ENCODE peak calls at places on chromosomes 16 and 17, in nine cellular contexts. W, N, K, Y, E, O, I, F and Z are unnamed samples.

GRCh38 chr16:1456951-1457350 is 12.6 kb upstream of the CCDC154 start:
- DNase-seq in W (no peak), N (no peak), K (no peak), Y (no peak), E (no peak), O (no peak), I (no peak), F (no peak), Z (no peak)

GRCh38 chr16:55836158-55836611 is 3.3 kb upstream of the CES1 start:
- DNase-seq in W (no peak), N (no peak), K (no peak), Y (no peak), E (no peak), O (no peak), I (no peak), F (no peak), Z (peak; percentile 33)

GRCh38 chr17:43406676-43407645 is 8.2 kb downstream of the ARL4D start:
- DNase-seq in W (no peak), N (no peak), K (no peak), Y (no peak), E (no peak), O (no peak), I (no peak), F (peak; percentile 72), Z (no peak)

GRCh38 chr17:83183951-83184506 is 104.6 kb downstream of the METRNL start:
- DNase-seq in W (peak; percentile 80), N (peak; percentile 13), K (no peak), Y (no peak), E (no peak), O (no peak), I (peak; percentile 18), F (no peak), Z (no peak)

GRCh38 chr16:27315333-27316037 is 1.7 kb downstream of the IL4R start:
- DNase-seq in W (peak; percentile 91), N (peak; percentile 77), K (peak; percentile 52), Y (no peak), E (peak; percentile 67), O (no peak), I (peak; percentile 44), F (peak; percentile 51), Z (peak; percentile 51)

GRCh38 chr17:35799942-35800341 is 4.5 kb upstream of the MMP28 start:
- DNase-seq in W (no peak), N (no peak), K (peak; percentile 45), Y (no peak), E (no peak), O (no peak), I (peak; percentile 88), F (peak; percentile 87), Z (no peak)

GRCh38 chr17:38879878-38880727 is 10.2 kb downstream of the LASP1 start:
- DNase-seq in W (no peak), N (peak; percentile 67), K (peak; percentile 82), Y (no peak), E (no peak), O (no peak), I (no peak), F (peak; percentile 95), Z (peak; percentile 26)

GRCh38 chr16:5064915-5065314 is 841 bp downstream of the C16orf89 start:
- DNase-seq in W (no peak), N (no peak), K (no peak), Y (no peak), E (no peak), O (no peak), I (no peak), F (no peak), Z (no peak)

GRCh38 chr17:1730345-1731193 is 6.1 kb downstream of the WDR81 start:
- DNase-seq in W (no peak), N (no peak), K (peak; percentile 41), Y (no peak), E (no peak), O (no peak), I (peak; percentile 86), F (peak; percentile 89), Z (peak; percentile 44)

GRCh38 chr17:75084039-75084660 is 3.6 kb upstream of the SLC16A5 start:
- DNase-seq in W (no peak), N (peak; percentile 37), K (no peak), Y (no peak), E (no peak), O (no peak), I (no peak), F (no peak), Z (no peak)

GRCh38 chr17:30969989-30970680 is 704 bp upstream of the RNF135 start:
- DNase-seq in W (peak; percentile 43), N (peak; percentile 32), K (no peak), Y (no peak), E (no peak), O (no peak), I (no peak), F (peak; percentile 14), Z (no peak)

GRCh38 chr17:61414141-61414935 is 14.7 kb downstream of the TBX2 start:
- DNase-seq in W (peak; percentile 85), N (no peak), K (no peak), Y (no peak), E (no peak), O (no peak), I (peak; percentile 17), F (no peak), Z (no peak)

GRCh38 chr17:38742431-38743308 is 5.5 kb downstream of the PCGF2 start:
- DNase-seq in W (no peak), N (no peak), K (no peak), Y (peak; percentile 93), E (no peak), O (no peak), I (no peak), F (peak; percentile 77), Z (peak; percentile 17)

GRCh38 chr17:59378621-59379194 is 47.3 kb downstream of the YPEL2 start:
- DNase-seq in W (no peak), N (no peak), K (no peak), Y (no peak), E (no peak), O (no peak), I (no peak), F (peak; percentile 94), Z (no peak)

GRCh38 chr17:11880714-11881113 is 116.6 kb downstream of the ZNF18 start:
- DNase-seq in W (no peak), N (no peak), K (no peak), Y (no peak), E (no peak), O (no peak), I (no peak), F (no peak), Z (no peak)

GRCh38 chr17:45139533-45139920 is 4.0 kb downstream of the ACBD4 start:
- DNase-seq in W (no peak), N (no peak), K (no peak), Y (no peak), E (no peak), O (no peak), I (no peak), F (no peak), Z (no peak)

GRCh38 chr16:3444032-3444388 is 530 bp downstream of the NAA60 start:
- DNase-seq in W (no peak), N (peak; percentile 64), K (peak; percentile 32), Y (no peak), E (peak; percentile 48), O (no peak), I (no peak), F (peak; percentile 73), Z (peak; percentile 37)

GRCh38 chr17:34902761-34903325 is 58.4 kb downstream of the CCT6B start:
- DNase-seq in W (no peak), N (no peak), K (no peak), Y (no peak), E (no peak), O (no peak), I (no peak), F (no peak), Z (no peak)

GRCh38 chr17:1146551-1147265 is 33.1 kb downstream of the ABR start:
- DNase-seq in W (no peak), N (no peak), K (no peak), Y (no peak), E (no peak), O (no peak), I (no peak), F (no peak), Z (no peak)

GRCh38 chr16:53882310-53882709 is 178.4 kb downstream of the FTO start:
- DNase-seq in W (no peak), N (no peak), K (no peak), Y (no peak), E (no peak), O (no peak), I (no peak), F (no peak), Z (no peak)